ENCODE peak calls at places on chromosomes 16 and 17, in five cellular contexts. V, M, L, B and F are unnamed samples.

GRCh38 chr17:78128616-78129384 is at the start of gene TMC6:
- DNase-seq in V (no peak), M (peak; percentile 74), L (peak; percentile 86), B (peak; percentile 30), F (peak; percentile 53)

GRCh38 chr16:81548901-81549546 is 104.4 kb downstream of the CMIP start:
- DNase-seq in V (no peak), M (no peak), L (peak; percentile 67), B (no peak), F (no peak)

GRCh38 chr17:6514371-6514770 is 42.0 kb downstream of the PITPNM3 start:
- DNase-seq in V (no peak), M (no peak), L (no peak), B (no peak), F (no peak)

GRCh38 chr17:43552229-43552837 is 6.2 kb upstream of the ETV4 start:
- DNase-seq in V (no peak), M (no peak), L (no peak), B (no peak), F (no peak)

GRCh38 chr16:88532434-88533241 is 37.6 kb upstream of the ZC3H18 start:
- DNase-seq in V (no peak), M (peak; percentile 33), L (no peak), B (no peak), F (no peak)

GRCh38 chr17:73453090-73453489 is 141.3 kb upstream of the CDC42EP4 start:
- DNase-seq in V (no peak), M (no peak), L (no peak), B (no peak), F (no peak)

GRCh38 chr17:50177983-50178834 is 12.4 kb downstream of the SGCA start:
- DNase-seq in V (peak; percentile 97), M (peak; percentile 89), L (peak; percentile 84), B (peak; percentile 99), F (no peak)

GRCh38 chr17:64154321-64155089 is 24.6 kb upstream of the ERN1 start:
- DNase-seq in V (no peak), M (peak; percentile 47), L (no peak), B (peak; percentile 10), F (no peak)

GRCh38 chr17:3965123-3965800 is 1.0 kb upstream of the ATP2A3 start:
- DNase-seq in V (no peak), M (peak; percentile 62), L (peak; percentile 93), B (peak; percentile 61), F (peak; percentile 55)